ENCODE peak calls at places on chromosomes 1 and 21, in six cellular contexts. P is gastrocnemius medialis, V is ovary, T is AG09309, K is kidney epithelial cell, W is fibroblast of villous mesenchyme. Z is an unnamed sample.
A peak's percentile ranks its signal among the peaks of the same experiment; 100 is the strongest.

GRCh38 chr1:98908980-98909379 is 95.7 kb downstream of the PLPPR5 start:
- DNase-seq in V (no peak), P (no peak), K (no peak), W (no peak), T (no peak), Z (no peak)

GRCh38 chr21:25459993-25460392 is 147.3 kb downstream of the MRPL39 start:
- DNase-seq in P (no peak), W (no peak), K (no peak), V (no peak), T (no peak), Z (no peak)

GRCh38 chr21:44871576-44872265 is 1.8 kb downstream of the PTTG1IP start:
- DNase-seq in W (peak; percentile 84), V (peak; percentile 42), P (peak; percentile 77), T (peak; percentile 49), K (no peak), Z (peak; percentile 86)

GRCh38 chr1:95583811-95584210 is 349.8 kb downstream of the RWDD3 start:
- DNase-seq in K (no peak), P (no peak), W (no peak), T (no peak), V (no peak), Z (no peak)

GRCh38 chr1:82534996-82535395 is 734.3 kb downstream of the ADGRL2 start:
- DNase-seq in V (no peak), P (no peak), W (no peak), K (no peak), T (no peak), Z (no peak)

GRCh38 chr1:24786191-24786590 is 40.9 kb downstream of the CLIC4 start:
- DNase-seq in W (peak; percentile 72), P (no peak), T (peak; percentile 33), K (peak; percentile 23), V (no peak), Z (no peak)

GRCh38 chr1:201309420-201309819 is 26.1 kb downstream of the PKP1 start:
- DNase-seq in V (no peak), K (peak; percentile 29), T (no peak), P (peak; percentile 91), W (peak; percentile 18), Z (peak; percentile 63)

GRCh38 chr1:59505596-59506028 is 208.7 kb downstream of the FGGY start:
- DNase-seq in P (no peak), W (no peak), K (no peak), V (no peak), T (no peak), Z (no peak)

GRCh38 chr1:62373221-62373620 is 54.0 kb upstream of the KANK4 start:
- DNase-seq in P (no peak), K (no peak), T (no peak), W (no peak), V (no peak), Z (no peak)

GRCh38 chr1:30307182-30307581 is 416.2 kb downstream of the MATN1 start:
- DNase-seq in P (no peak), W (no peak), K (no peak), V (no peak), T (no peak), Z (no peak)

GRCh38 chr1:196142111-196142510 is 466.1 kb downstream of the KCNT2 start:
- DNase-seq in W (no peak), K (no peak), T (no peak), P (no peak), V (no peak), Z (no peak)

GRCh38 chr1:10664251-10664650 is 132.2 kb downstream of the CASZ1 start:
- DNase-seq in K (no peak), P (peak; percentile 98), T (no peak), W (no peak), V (no peak), Z (no peak)

GRCh38 chr1:226041419-226041818 is 21.1 kb upstream of the H3-3A start:
- DNase-seq in W (no peak), P (no peak), T (no peak), K (no peak), V (no peak), Z (no peak)

GRCh38 chr1:81576996-81577697 is 223.6 kb upstream of the ADGRL2 start:
- DNase-seq in V (no peak), T (no peak), P (no peak), W (no peak), K (no peak), Z (no peak)

GRCh38 chr1:247865416-247865815 is 8.4 kb downstream of the TRIM58 start:
- DNase-seq in P (no peak), T (no peak), V (no peak), W (no peak), K (no peak), Z (no peak)

GRCh38 chr1:162663589-162664030 is 31.3 kb downstream of the DDR2 start:
- DNase-seq in P (peak; percentile 21), W (peak; percentile 84), V (no peak), K (no peak), T (peak; percentile 81), Z (peak; percentile 63)

GRCh38 chr1:15412843-15413242 is 3.2 kb downstream of the EFHD2 start:
- DNase-seq in V (no peak), K (no peak), T (no peak), W (no peak), P (no peak), Z (no peak)

GRCh38 chr1:110130113-110130591 is 17.9 kb downstream of the UBL4B start:
- DNase-seq in T (no peak), W (peak; percentile 40), V (no peak), P (no peak), K (no peak), Z (no peak)

GRCh38 chr21:41207401-41208388 is 39.7 kb downstream of the BACE2 start:
- DNase-seq in T (peak; percentile 34), V (no peak), K (peak; percentile 64), P (peak; percentile 29), W (peak; percentile 22), Z (peak; percentile 87)

GRCh38 chr21:33027401-33028185 is 1.9 kb downstream of the OLIG2 start:
- DNase-seq in K (no peak), V (no peak), P (no peak), W (no peak), T (no peak), Z (no peak)

GRCh38 chr21:39137248-39138186 is 45.7 kb downstream of the PSMG1 start:
- DNase-seq in W (peak; percentile 80), K (no peak), V (peak; percentile 60), P (no peak), T (peak; percentile 18), Z (peak; percentile 53)

GRCh38 chr1:35460796-35461195 is 96.4 kb downstream of the KIAA0319L start:
- DNase-seq in K (no peak), W (no peak), P (no peak), T (no peak), V (no peak), Z (no peak)

GRCh38 chr1:234584926-234585325 is 25.1 kb downstream of the IRF2BP2 start:
- DNase-seq in P (no peak), V (peak; percentile 64), W (no peak), K (no peak), T (no peak), Z (peak; percentile 61)
- TF ChIP-seq CTCF in P (peak; percentile 44), V (no peak), W (no peak), K (no peak), T (no peak), Z (no peak)

DNA sequence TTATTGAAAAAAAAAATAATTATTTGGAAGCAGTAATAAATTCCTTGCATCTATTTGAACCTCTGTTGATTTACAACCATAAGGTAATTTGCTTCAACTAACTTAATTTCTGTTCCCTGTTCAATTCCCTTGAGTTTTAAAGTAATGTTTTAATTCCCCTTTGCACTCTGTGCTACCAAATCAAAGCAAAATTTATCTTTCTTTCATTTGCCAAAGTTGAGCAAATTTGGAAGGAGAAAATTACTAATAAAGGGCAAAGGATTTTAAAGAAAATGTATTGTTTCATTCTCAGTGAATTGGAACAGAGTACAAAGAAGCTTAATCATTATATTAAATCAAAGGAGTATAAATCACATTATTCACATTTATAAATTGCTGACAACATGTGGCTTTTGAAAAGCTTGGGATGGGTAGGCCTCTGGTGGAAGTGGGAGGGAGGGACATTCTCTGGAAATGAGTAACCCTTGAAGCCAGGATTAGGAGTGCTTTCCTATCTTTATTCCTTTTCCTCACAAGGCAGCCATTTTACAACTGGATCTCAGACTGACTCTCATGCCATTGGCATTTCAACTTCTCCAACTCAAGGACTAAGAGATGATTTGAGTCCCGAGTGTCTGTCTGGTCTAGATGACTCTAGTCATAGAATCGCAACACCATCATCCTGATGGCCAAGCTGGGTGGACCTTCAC is 331.6 kb upstream of the DUSP10 start:
- DNase-seq in W (peak; percentile 80), T (peak; percentile 73), K (no peak), V (no peak), P (no peak), Z (no peak)
- TF ChIP-seq CTCF in W (no peak), T (peak; percentile 18), K (no peak), V (no peak), P (no peak), Z (no peak)

GRCh38 chr1:219927956-219928790 is at the start of gene SLC30A10:
- DNase-seq in W (no peak), T (no peak), K (no peak), V (peak; percentile 56), P (no peak), Z (no peak)
- TF ChIP-seq CTCF in W (no peak), T (no peak), K (no peak), V (no peak), P (no peak), Z (no peak)

GRCh38 chr1:199545780-199546179 is 481.7 kb upstream of the NR5A2 start:
- DNase-seq in K (no peak), V (no peak), T (no peak), P (no peak), W (no peak), Z (no peak)
- TF ChIP-seq CTCF in K (peak; percentile 37), V (no peak), T (peak; percentile 21), P (no peak), W (peak; percentile 32), Z (no peak)

Z was measured in right atrium auricular region.